ENCODE peak calls at places on chromosomes 4 and X, in four cellular contexts. J is fibroblast of the aortic adventitia, P is GM06990, Z is GM20000. Q is an unnamed sample.

GRCh38 chrX:136679581-136679980 is 31.6 kb downstream of the CD40LG start:
- DNase-seq in J (no peak), Z (no peak), P (no peak), Q (no peak)

GRCh38 chrX:11089802-11090201 is 21.3 kb upstream of the HCCS start:
- DNase-seq in P (no peak), Z (no peak), J (no peak), Q (no peak)

GRCh38 chr4:133147365-133147821 is 1.7 kb upstream of the PCDH10 start:
- DNase-seq in Z (no peak), P (no peak), J (no peak), Q (no peak)

GRCh38 chr4:5366421-5366820 is 315.1 kb downstream of the STK32B start:
- DNase-seq in Z (no peak), J (no peak), P (no peak), Q (no peak)

GRCh38 chr4:173138636-173139035 is 30.0 kb upstream of the GALNT7 start:
- DNase-seq in Z (no peak), J (no peak), P (no peak), Q (no peak)

GRCh38 chrX:12681047-12681446 is 110.2 kb upstream of the PRPS2 start:
- DNase-seq in P (no peak), Z (no peak), J (no peak), Q (no peak)

GRCh38 chr4:32607978-32608377 is 1887.8 kb downstream of the PCDH7 start:
- DNase-seq in Z (no peak), J (no peak), P (no peak), Q (no peak)

GRCh38 chr4:110119347-110119746 is 79.1 kb downstream of the ELOVL6 start:
- DNase-seq in P (no peak), Z (peak; percentile 10), J (no peak), Q (no peak)

GRCh38 chr4:10458190-10458589 is 964 bp upstream of the ZNF518B start:
- DNase-seq in J (no peak), Z (no peak), P (no peak), Q (no peak)

GRCh38 chr4:140621161-140621560 is 52.4 kb upstream of the UCP1 start:
- DNase-seq in Z (no peak), P (no peak), J (no peak), Q (no peak)

GRCh38 chr4:104989363-104989762 is 157.3 kb upstream of the TET2 start:
- DNase-seq in P (no peak), Z (no peak), J (peak; percentile 6), Q (no peak)

GRCh38 chr4:108337923-108338322 is 169.2 kb upstream of the LEF1 start:
- DNase-seq in Z (no peak), J (peak; percentile 2), P (no peak), Q (no peak)

GRCh38 chr4:127309360-127310095 is 323.2 kb upstream of the INTU start:
- DNase-seq in Z (no peak), P (no peak), J (peak; percentile 2), Q (no peak)

GRCh38 chrX:1592863-1593201 is 1.4 kb downstream of the AKAP17A start:
- DNase-seq in P (no peak), Z (no peak), J (no peak), Q (no peak)

GRCh38 chr4:128574706-128575105 is 234.8 kb upstream of the JADE1 start:
- DNase-seq in J (peak; percentile 85), Z (peak; percentile 67), P (peak; percentile 18), Q (peak; percentile 88)

GRCh38 chr4:153566751-153567150 is 100.6 kb downstream of the TMEM131L start:
- DNase-seq in Z (no peak), J (no peak), P (no peak), Q (no peak)

GRCh38 chr4:188986271-188986689 is 847.0 kb downstream of the TRIML1 start:
- DNase-seq in P (no peak), J (no peak), Z (no peak), Q (no peak)

GRCh38 chr4:54061873-54062272 is 2.5 kb downstream of the CHIC2 start:
- DNase-seq in Z (no peak), J (no peak), P (no peak), Q (no peak)
- TF ChIP-seq CTCF in Z (no peak), J (no peak), P (no peak), Q (no peak)

GRCh38 chr4:118839221-118839927 is 3.4 kb upstream of the SEC24D start:
- DNase-seq in J (no peak), P (no peak), Z (no peak), Q (peak; percentile 43)
- TF ChIP-seq CTCF in J (no peak), P (no peak), Z (no peak), Q (peak; percentile 68)

GRCh38 chrX:34338046-34338445 is 205.9 kb upstream of the FAM47A start:
- DNase-seq in J (no peak), P (no peak), Z (no peak), Q (no peak)

GRCh38 chrX:34332336-34332735 is 200.2 kb upstream of the FAM47A start:
- DNase-seq in Z (no peak), J (no peak), P (no peak), Q (no peak)
- TF ChIP-seq CTCF in Z (no peak), J (no peak), P (no peak), Q (no peak)

DNA sequence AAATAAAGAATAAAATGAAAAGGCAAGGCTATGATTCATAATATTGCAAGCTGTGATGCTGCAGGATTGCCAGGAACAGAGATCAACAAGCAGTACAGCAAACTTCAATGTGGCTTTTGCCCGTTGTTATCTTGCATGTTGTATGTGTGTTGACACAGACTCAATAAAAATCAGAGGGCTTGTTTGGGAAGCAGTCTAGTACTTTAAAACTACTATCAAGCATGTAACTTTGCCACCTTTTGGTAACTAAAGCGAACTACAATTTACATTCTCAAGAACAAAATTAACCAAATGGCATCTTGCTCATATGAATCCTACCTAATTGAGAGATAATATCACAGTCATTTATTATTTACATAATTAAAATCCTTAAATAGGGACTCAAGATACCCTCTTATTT is 79.8 kb upstream of the GPM6A start:
- DNase-seq in J (peak; percentile 0), Z (peak; percentile 3), P (no peak), Q (no peak)
- TF ChIP-seq CTCF in J (peak; percentile 5), Z (no peak), P (peak; percentile 41), Q (no peak)

DNA sequence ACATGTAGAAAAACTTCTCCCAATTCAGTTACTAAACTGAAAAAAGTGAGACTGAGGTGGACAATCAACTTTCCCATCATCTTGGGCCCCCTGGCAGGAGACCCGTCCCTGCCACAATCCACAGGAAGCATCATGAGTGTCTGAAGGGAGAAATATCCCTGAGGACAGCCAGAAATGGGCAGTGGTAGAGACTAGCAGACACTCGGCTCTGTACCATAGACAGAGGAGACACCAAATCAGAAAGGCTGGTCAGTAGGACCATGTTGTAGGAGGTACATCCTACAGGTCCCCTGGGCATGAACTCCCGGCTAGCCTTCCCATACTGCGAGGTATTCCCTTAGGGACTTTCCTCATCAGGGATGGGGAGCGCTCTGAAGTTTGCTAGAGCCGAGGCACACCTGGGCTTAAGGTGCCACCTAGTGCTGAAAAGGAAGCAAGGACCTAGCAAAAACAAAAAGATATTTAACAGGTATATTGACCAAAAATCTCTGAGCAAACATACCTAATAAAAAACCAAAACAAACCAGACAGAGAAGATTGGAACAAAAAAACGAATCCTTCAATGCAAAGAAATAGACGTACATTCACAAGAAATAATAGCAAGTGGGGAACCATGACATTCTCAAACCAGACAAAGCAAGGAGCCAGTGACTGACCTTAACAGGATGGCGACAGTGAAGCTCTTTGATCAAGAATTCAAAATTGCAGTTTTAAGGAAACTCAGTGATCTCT is 55.6 kb downstream of the HAUS3 start:
- DNase-seq in P (no peak), J (peak; percentile 29), Z (no peak), Q (no peak)
- TF ChIP-seq CTCF in P (peak; percentile 55), J (peak; percentile 20), Z (no peak), Q (no peak)

DNA sequence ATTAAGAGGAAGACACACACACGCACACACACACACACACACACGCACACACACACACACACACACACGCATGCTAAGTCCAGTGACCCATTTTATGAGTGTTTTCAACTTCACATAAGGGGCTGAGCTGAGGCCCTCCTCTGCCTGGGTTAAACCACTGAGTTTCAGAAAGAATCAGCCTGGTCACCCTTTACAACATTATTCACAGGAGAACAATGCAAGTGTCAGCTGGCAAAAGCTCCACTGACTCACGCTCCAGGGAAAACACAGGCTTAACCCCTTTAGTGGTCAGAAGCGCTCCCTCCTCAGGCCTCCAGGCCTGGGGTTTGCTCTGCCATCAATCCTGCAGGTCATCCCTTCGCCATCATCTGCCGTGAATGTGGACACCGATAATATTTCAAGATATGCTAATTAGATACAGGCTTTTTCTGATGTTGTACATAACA is 46.9 kb downstream of the ACOX3 start:
- DNase-seq in Z (no peak), J (peak; percentile 98), P (no peak), Q (no peak)
- TF ChIP-seq CTCF in Z (no peak), J (peak; percentile 55), P (no peak), Q (no peak)

Q was measured in activated CD8-positive, alpha-beta T cell treated with anti-CD3 and anti-CD28 coated beads for 36 hours.